ENCODE peak calls at places on chromosomes 1 and 21, in eight cellular contexts. K, T, L, N, S, E, B and D are unnamed samples. For H3K36me3, the result is how much of the 10 kb centered on the place peaks cover.

GRCh38 chr1:9909222-9910046 is 635 bp downstream of the CTNNBIP1 start:
- DNase-seq in B (peak), E (peak), L (peak), T (no peak), K (peak), N (peak), S (peak), D (no peak)

GRCh38 chr1:24501371-24502167 is 1.1 kb upstream of the RCAN3 start:
- DNase-seq in B (peak), L (peak), N (peak), S (no peak), K (peak), T (peak), E (peak), D (no peak)

GRCh38 chr1:228277491-228278431 is 69.9 kb downstream of the OBSCN start:
- DNase-seq in K (no peak), B (no peak), N (no peak), S (peak), E (no peak), L (no peak), T (no peak), D (no peak)

GRCh38 chr1:1784933-1785332 is 6.7 kb upstream of the NADK start:
- DNase-seq in K (no peak), T (no peak), E (no peak), S (no peak), N (no peak), B (no peak), L (no peak), D (no peak)

GRCh38 chr1:10479276-10479675 is 4.5 kb downstream of the PEX14 start:
- DNase-seq in L (no peak), N (no peak), T (no peak), B (no peak), S (no peak), K (no peak), E (no peak), D (no peak)

GRCh38 chr1:1440941-1441888 is 5.7 kb downstream of the VWA1 start:
- DNase-seq in E (no peak), B (peak), L (peak), S (peak), N (no peak), K (peak), T (peak), D (no peak)

GRCh38 chr1:25183126-25183980 is 48.9 kb downstream of the SYF2 start:
- DNase-seq in L (no peak), K (no peak), N (no peak), T (no peak), B (peak), E (no peak), S (no peak), D (no peak)

GRCh38 chr1:41471658-41472057 is 12.8 kb downstream of the EDN2 start:
- DNase-seq in T (no peak), L (no peak), S (peak), N (no peak), K (no peak), E (no peak), B (no peak), D (no peak)

GRCh38 chr21:45427331-45428271 is 22.6 kb downstream of the COL18A1 start:
- DNase-seq in S (no peak), E (no peak), T (peak), N (peak), K (peak), L (peak), B (peak), D (peak)

GRCh38 chr1:246427611-246428010 is 79.5 kb downstream of the SMYD3 start:
- DNase-seq in N (no peak), L (no peak), B (no peak), S (no peak), T (no peak), K (no peak), E (no peak), D (no peak)

GRCh38 chr21:39441502-39442475 is 3.8 kb downstream of the LCA5L start:
- DNase-seq in N (no peak), E (no peak), B (no peak), K (peak), T (peak), L (peak), S (no peak), D (peak)

GRCh38 chr1:56413671-56414199 is 165.6 kb downstream of the PLPP3 start:
- DNase-seq in K (no peak), N (no peak), T (no peak), E (no peak), S (no peak), B (no peak), L (no peak), D (no peak)

GRCh38 chr1:228337031-228337564 is 69.5 kb downstream of the TRIM11 start:
- DNase-seq in L (no peak), B (no peak), E (no peak), K (no peak), T (no peak), S (no peak), N (peak), D (no peak)

GRCh38 chr1:176444286-176444685 is 18.7 kb upstream of the PAPPA2 start:
- DNase-seq in T (no peak), S (no peak), E (no peak), L (no peak), B (no peak), N (no peak), K (no peak), D (no peak)

GRCh38 chr1:41342774-41343355 is 18.4 kb upstream of the FOXO6 start:
- DNase-seq in B (no peak), T (no peak), S (no peak), N (no peak), K (no peak), L (no peak), E (no peak), D (no peak)

GRCh38 chr21:15034126-15034848 is 30.5 kb downstream of the NRIP1 start:
- DNase-seq in L (no peak), E (no peak), N (no peak), S (no peak), T (peak), B (no peak), K (no peak), D (no peak)

GRCh38 chr1:9822897-9823692 is 670 bp downstream of the CLSTN1 start:
- DNase-seq in N (no peak), K (peak), B (no peak), E (peak), S (peak), L (no peak), T (peak), D (no peak)

GRCh38 chr1:211332036-211332616 is 5.5 kb downstream of the TRAF5 start:
- DNase-seq in T (no peak), K (no peak), N (no peak), B (no peak), E (no peak), S (no peak), L (no peak), D (no peak)

GRCh38 chr1:5391725-5392124 is 600.5 kb downstream of the NPHP4 start:
- DNase-seq in N (no peak), K (no peak), B (no peak), S (peak), L (no peak), T (no peak), E (no peak), D (no peak)

GRCh38 chr21:35565204-35565611 is 495.1 kb downstream of the SETD4 start:
- DNase-seq in S (no peak), L (peak), B (peak), E (no peak), K (no peak), N (peak), T (peak), D (no peak)

GRCh38 chr1:212944209-212944901 is 6.0 kb upstream of the VASH2 start:
- DNase-seq in E (no peak), L (no peak), N (no peak), S (no peak), K (no peak), T (no peak), B (no peak), D (no peak)

DNA sequence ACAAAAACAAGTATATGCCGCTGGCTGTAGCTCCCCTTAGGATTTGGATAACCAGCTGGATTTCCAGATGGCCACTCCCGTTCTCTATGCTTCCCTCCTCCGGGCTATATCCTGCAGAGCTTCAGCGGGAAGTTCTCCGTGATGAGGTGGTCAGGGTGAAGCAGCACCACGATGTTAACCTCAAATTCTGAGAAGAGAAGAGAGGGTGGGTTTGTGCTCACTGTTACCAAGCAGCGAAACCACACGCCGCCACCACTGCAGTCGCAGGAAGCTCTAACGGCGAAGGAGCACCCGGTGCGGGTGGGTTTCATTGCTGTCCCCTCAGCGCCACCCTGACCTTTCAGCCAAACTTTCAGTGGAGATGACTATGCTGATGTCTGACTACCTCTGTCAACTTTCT is 41.7 kb downstream of the VPS26C start:
- DNase-seq in S (no peak), B (no peak), E (no peak), K (no peak), T (no peak), L (no peak), N (no peak), D (no peak)
- H3K4me3 ChIP-seq in S (no peak), B (no peak), E (no peak), K (no peak), T (no peak), L (no peak), N (no peak), D (no peak)

DNA sequence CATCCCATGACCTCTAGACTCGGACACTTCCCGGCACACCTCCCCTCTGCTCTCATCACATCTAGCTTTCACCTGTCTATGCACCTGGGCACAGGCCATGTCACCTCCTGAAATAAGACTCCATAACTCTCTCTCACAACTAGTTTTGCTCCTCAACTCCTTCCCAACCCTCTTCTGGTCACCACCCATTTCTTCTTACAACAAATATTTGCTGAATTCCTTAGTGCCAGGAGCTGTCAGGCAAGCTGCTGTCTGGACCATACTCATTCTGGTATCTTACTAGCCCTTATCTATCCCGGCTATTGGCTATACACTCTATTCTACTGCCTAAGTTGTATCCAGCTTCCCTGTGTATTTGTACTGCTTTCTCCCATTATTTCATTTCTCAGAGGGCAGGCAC is 49.1 kb downstream of the LRRC71 start:
- DNase-seq in B (no peak), T (no peak), S (no peak), L (no peak), N (no peak), K (no peak), E (no peak), D (no peak)
- H3K36me3 ChIP-seq in B (half or more), T (under half), S (half or more), L (under half), N (half or more), K (under half), E (under half), D (under half)

GRCh38 chr1:48530727-48531351 is 58.8 kb upstream of the SPATA6 start:
- DNase-seq in S (peak), E (peak), L (peak), B (peak), T (peak), K (peak), N (peak), D (no peak)
- TF ChIP-seq CTCF in S (peak), E (peak), L (peak), B (no peak), T (peak), K (peak), N (peak), D (peak)

GRCh38 chr1:67723620-67724019 is 38.6 kb downstream of the GADD45A start:
- DNase-seq in B (no peak), T (peak), K (no peak), S (no peak), E (no peak), L (no peak), N (no peak), D (no peak)

GRCh38 chr1:67723126-67723525 is 38.1 kb downstream of the GADD45A start:
- DNase-seq in T (no peak), L (no peak), K (no peak), E (no peak), S (no peak), N (no peak), B (no peak), D (no peak)

GRCh38 chr1:67726224-67726623 is 41.2 kb downstream of the GADD45A start:
- DNase-seq in L (no peak), K (no peak), T (no peak), S (no peak), E (no peak), B (no peak), N (no peak), D (no peak)

GRCh38 chr1:67722292-67722944 is 37.4 kb downstream of the GADD45A start:
- DNase-seq in N (no peak), S (no peak), E (no peak), B (no peak), L (no peak), K (no peak), T (peak), D (no peak)

GRCh38 chr1:67724928-67725560 is 40.0 kb downstream of the GADD45A start:
- DNase-seq in S (no peak), L (no peak), T (peak), E (no peak), N (no peak), B (peak), K (no peak), D (peak)
- H3K4me3 ChIP-seq in S (no peak), L (no peak), T (no peak), E (no peak), N (no peak), B (no peak), K (no peak), D (no peak)

GRCh38 chr21:33330726-33331125 is 6.0 kb downstream of the IFNAR1 start:
- DNase-seq in N (no peak), E (no peak), B (no peak), S (no peak), K (no peak), T (no peak), L (no peak), D (no peak)
- H3K36me3 ChIP-seq in N (under half), E (under half), B (under half), S (under half), K (under half), T (under half), L (under half), D (under half)

DNA sequence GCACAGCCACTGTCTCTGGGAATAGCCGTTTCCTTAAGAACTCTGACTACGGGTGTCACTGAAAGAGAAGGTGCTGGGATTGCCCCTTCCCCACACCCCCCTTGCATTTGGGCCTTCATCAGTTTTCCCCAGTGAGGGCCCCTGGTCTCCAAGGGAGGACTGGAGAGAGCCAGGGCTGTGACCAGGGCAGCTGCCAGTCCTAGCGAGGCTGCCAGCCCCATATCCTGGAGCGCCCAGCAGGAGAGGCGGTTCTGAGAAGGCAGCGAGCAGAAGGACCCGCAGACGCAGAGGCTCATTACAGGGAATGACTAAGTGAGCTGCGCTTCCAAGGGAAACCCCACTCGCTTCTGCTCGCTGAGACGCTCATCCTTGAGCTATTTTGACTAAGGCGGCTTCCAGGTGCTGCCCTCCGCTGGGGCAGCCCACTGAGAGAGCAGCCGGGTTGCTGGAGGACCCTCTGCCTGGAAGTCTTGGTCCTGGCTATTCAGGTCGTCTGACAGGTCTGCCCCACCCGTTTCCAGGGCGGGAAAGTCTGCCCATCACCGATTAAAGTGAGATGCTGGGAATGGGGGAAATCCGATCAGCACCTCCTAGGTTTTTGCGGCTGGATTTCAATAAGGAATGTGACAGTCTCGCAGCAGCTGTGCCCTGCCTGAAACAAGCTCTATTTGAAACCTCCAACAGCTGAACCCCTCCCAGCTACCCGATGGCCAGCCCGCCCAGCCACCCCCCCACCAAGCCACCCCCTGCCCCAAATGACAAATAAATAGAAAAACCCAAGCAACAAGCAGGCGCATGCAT is 2.9 kb downstream of the KCNN3 start:
- DNase-seq in K (peak), S (no peak), E (no peak), T (peak), B (peak), N (no peak), L (peak), D (peak)
- TF ChIP-seq CTCF in K (no peak), S (no peak), E (no peak), T (no peak), B (no peak), N (no peak), L (no peak), D (peak)

GRCh38 chr1:43760745-43761343 is 53.5 kb downstream of the ST3GAL3 start:
- DNase-seq in K (no peak), S (no peak), E (no peak), N (no peak), T (peak), L (no peak), B (no peak), D (no peak)

GRCh38 chr1:43754892-43755291 is 47.6 kb downstream of the ST3GAL3 start:
- DNase-seq in T (no peak), B (no peak), S (no peak), K (no peak), N (no peak), E (no peak), L (no peak), D (no peak)

GRCh38 chr1:43753422-43753821 is 46.1 kb downstream of the ST3GAL3 start:
- DNase-seq in S (no peak), B (no peak), K (no peak), T (no peak), N (no peak), L (no peak), E (no peak), D (no peak)

DNA sequence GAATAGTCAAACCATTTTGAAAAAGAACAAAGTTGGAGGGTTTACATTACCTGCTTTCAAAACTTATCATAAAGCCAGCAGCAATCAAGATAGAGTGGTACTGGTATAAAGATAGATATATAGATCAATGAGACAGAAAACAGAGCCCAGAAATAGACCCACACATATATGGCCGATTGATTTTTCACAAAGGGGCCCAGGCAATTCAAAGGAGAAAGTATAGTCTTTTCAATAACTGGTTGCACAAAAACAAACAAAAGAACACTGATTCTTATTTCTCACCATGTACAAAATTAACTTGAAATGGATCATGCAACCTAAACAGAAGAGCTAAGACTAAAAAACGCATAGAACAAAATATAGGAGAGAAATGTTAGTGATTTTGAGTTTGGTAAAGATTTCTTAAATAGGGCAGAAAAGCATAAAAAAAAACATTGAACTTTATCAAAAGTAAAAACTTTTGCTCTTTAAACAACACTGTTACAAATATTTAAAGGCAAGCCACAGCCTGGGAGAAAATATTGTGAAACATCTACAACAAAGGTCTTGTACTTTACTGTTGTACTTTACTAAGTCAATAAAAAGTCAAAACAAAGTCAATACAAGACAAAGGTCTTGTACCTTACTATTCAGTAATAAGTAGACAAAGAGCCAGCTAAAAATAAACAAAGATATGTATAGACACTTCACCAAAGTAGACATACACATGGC is 50.2 kb downstream of the ST3GAL3 start:
- DNase-seq in K (no peak), T (no peak), L (no peak), N (no peak), B (no peak), E (no peak), S (no peak), D (no peak)
- H3K4me3 ChIP-seq in K (no peak), T (no peak), L (no peak), N (no peak), B (no peak), E (no peak), S (no peak), D (no peak)

GRCh38 chr1:160214481-160215140 is 9.4 kb downstream of the PEA15 start:
- DNase-seq in K (no peak), T (no peak), E (peak), S (no peak), L (no peak), N (no peak), B (no peak), D (no peak)
- H3K36me3 ChIP-seq in K (under half), T (half or more), E (under half), S (half or more), L (under half), N (half or more), B (half or more), D (under half)

GRCh38 chr1:72557446-72558049 is 275.2 kb upstream of the NEGR1 start:
- DNase-seq in S (no peak), E (no peak), T (peak), K (peak), B (no peak), L (peak), N (no peak), D (no peak)
- TF ChIP-seq CTCF in S (no peak), E (no peak), T (peak), K (peak), B (no peak), L (peak), N (no peak), D (peak)

GRCh38 chr1:88983791-88984552 is 8.5 kb downstream of the KYAT3 start:
- DNase-seq in S (no peak), L (peak), B (no peak), T (peak), K (peak), E (no peak), N (no peak), D (no peak)
- H3K4me3 ChIP-seq in S (no peak), L (no peak), B (peak), T (no peak), K (no peak), E (no peak), N (no peak), D (no peak)